ENCODE peak calls at places on chromosomes 13 and 19, in four cellular contexts. S is hippocampal formation, G is aorta, L is hypothalamus. O is an unnamed sample.

GRCh38 chr19:4844348-4845179 is 13.1 kb upstream of the TICAM1 start:
- DNase-seq in S (no peak), G (no peak), L (no peak), O (peak; percentile 56)

GRCh38 chr19:1302534-1303239 is 17.0 kb downstream of the EFNA2 start:
- DNase-seq in S (peak; percentile 47), G (no peak), L (peak; percentile 64), O (no peak)

GRCh38 chr19:49581007-49581508 is at the start of gene PRRG2:
- DNase-seq in S (no peak), G (no peak), L (no peak), O (no peak)

GRCh38 chr13:114128624-114129522 is 3.5 kb downstream of the RASA3 start:
- DNase-seq in S (no peak), G (peak; percentile 92), L (no peak), O (no peak)

GRCh38 chr13:83881917-83882625 is at the start of gene SLITRK1:
- DNase-seq in S (peak; percentile 83), G (peak; percentile 60), L (peak; percentile 70), O (peak; percentile 17)

GRCh38 chr19:48815870-48816501 is 5.2 kb upstream of the BCAT2 start:
- DNase-seq in S (no peak), G (no peak), L (no peak), O (peak; percentile 71)

GRCh38 chr19:7520131-7521051 is 2.0 kb upstream of the MCOLN1 start:
- DNase-seq in S (no peak), G (peak; percentile 50), L (peak; percentile 22), O (no peak)

GRCh38 chr19:34767967-34768366 is 5.0 kb downstream of the ZNF599 start:
- DNase-seq in S (no peak), G (no peak), L (no peak), O (no peak)

GRCh38 chr13:102484329-102484728 is 82.5 kb upstream of the FGF14 start:
- DNase-seq in S (no peak), G (no peak), L (no peak), O (no peak)

GRCh38 chr19:38862321-38863059 is 12.7 kb upstream of the HNRNPL start:
- DNase-seq in S (no peak), G (no peak), L (no peak), O (no peak)

GRCh38 chr19:2327773-2328400 is 499 bp downstream of the LSM7 start:
- DNase-seq in S (peak; percentile 22), G (no peak), L (peak; percentile 16), O (no peak)

GRCh38 chr19:6076675-6077463 is 33.4 kb downstream of the RFX2 start:
- DNase-seq in S (no peak), G (no peak), L (no peak), O (no peak)

GRCh38 chr19:16325161-16325527 is 518 bp downstream of the KLF2 start:
- DNase-seq in S (no peak), G (no peak), L (peak; percentile 22), O (peak; percentile 41)

GRCh38 chr13:62092536-62092935 is 676.9 kb upstream of the PCDH20 start:
- DNase-seq in S (no peak), G (no peak), L (no peak), O (no peak)

GRCh38 chr13:106851251-106851650 is 283.3 kb upstream of the ARGLU1 start:
- DNase-seq in S (no peak), G (no peak), L (no peak), O (no peak)

GRCh38 chr19:6680141-6680540 is 10.2 kb upstream of the TNFSF14 start:
- DNase-seq in S (no peak), G (no peak), L (no peak), O (no peak)

GRCh38 chr13:50805805-50806204 is 37.7 kb downstream of the DLEU7 start:
- DNase-seq in S (no peak), G (no peak), L (no peak), O (peak; percentile 11)

GRCh38 chr19:21934131-21934530 is 76.6 kb downstream of the ZNF208 start:
- DNase-seq in S (no peak), G (no peak), L (no peak), O (no peak)